ENCODE peak calls at places on chromosome 4, in five cellular contexts. T is fibroblast of the aortic adventitia, U is iPS DF 6.9, M is pancreas, I is amniotic stem cell. A is an unnamed sample.

GRCh38 chr4:119958983-119959382 is 107.7 kb downstream of the MAD2L1 start:
- DNase-seq in U (no peak), T (no peak), I (no peak), M (no peak), A (no peak)

GRCh38 chr4:93203708-93204107 is 624.8 kb upstream of the ATOH1 start:
- DNase-seq in I (no peak), M (no peak), T (no peak), U (no peak), A (no peak)

GRCh38 chr4:11230888-11231287 is 197.8 kb downstream of the HS3ST1 start:
- DNase-seq in M (no peak), T (no peak), I (no peak), U (peak), A (no peak)

GRCh38 chr4:25795566-25796454 is 67.0 kb downstream of the SEL1L3 start:
- DNase-seq in U (peak), I (peak), M (no peak), T (peak), A (no peak)

GRCh38 chr4:107863416-107863815 is 38.7 kb downstream of the SGMS2 start:
- DNase-seq in M (no peak), I (no peak), T (no peak), U (no peak), A (no peak)

GRCh38 chr4:52780627-52781354 is 29.6 kb upstream of the ERVMER34-1 start:
- DNase-seq in M (no peak), T (no peak), U (no peak), I (no peak), A (no peak)

GRCh38 chr4:107931775-107932321 is 499 bp downstream of the CYP2U1 start:
- DNase-seq in U (no peak), T (no peak), M (peak), I (no peak), A (peak)

GRCh38 chr4:84232311-84233095 is 266.6 kb downstream of the NKX6-1 start:
- DNase-seq in I (no peak), T (no peak), U (no peak), M (no peak), A (no peak)

GRCh38 chr4:73947239-73947985 is 34.4 kb downstream of the PF4 start:
- DNase-seq in I (no peak), T (no peak), M (no peak), U (no peak), A (no peak)

GRCh38 chr4:52822583-52823477 is 39.3 kb upstream of the RASL11B start:
- DNase-seq in U (no peak), T (peak), I (no peak), M (no peak), A (no peak)